ENCODE peak calls at places on chromosomes 2 and 18, in seven cellular contexts. One of them, this sample, is unnamed.

GRCh38 chr2:240598311-240598911 is 11.9 kb downstream of the CAPN10 start:
- DNase-seq in IMR-90: no peak
- DNase-seq in small intestine: no peak
- DNase-seq in naive thymus-derived CD4-positive, alpha-beta T cell: no peak
- DNase-seq in NT2/D1: no peak
- DNase-seq in prostate gland: no peak
- DNase-seq in right atrium auricular region: no peak
- DNase-seq in this sample: no peak

GRCh38 chr18:55998071-55998522 is 410.1 kb upstream of the TCF4 start:
- DNase-seq in IMR-90: peak; percentile 56
- DNase-seq in small intestine: no peak
- DNase-seq in naive thymus-derived CD4-positive, alpha-beta T cell: no peak
- DNase-seq in NT2/D1: no peak
- DNase-seq in prostate gland: peak; percentile 15
- DNase-seq in right atrium auricular region: no peak
- DNase-seq in this sample: no peak

GRCh38 chr2:84719434-84719833 is 161.4 kb downstream of the TRABD2A start:
- DNase-seq in IMR-90: no peak
- DNase-seq in small intestine: no peak
- DNase-seq in naive thymus-derived CD4-positive, alpha-beta T cell: no peak
- DNase-seq in NT2/D1: no peak
- DNase-seq in prostate gland: no peak
- DNase-seq in right atrium auricular region: no peak
- DNase-seq in this sample: no peak

GRCh38 chr2:7037340-7038333 is 120.4 kb downstream of the RNF144A start:
- DNase-seq in IMR-90: peak; percentile 54
- DNase-seq in small intestine: peak; percentile 67
- DNase-seq in naive thymus-derived CD4-positive, alpha-beta T cell: peak; percentile 63
- DNase-seq in NT2/D1: peak; percentile 42
- DNase-seq in prostate gland: peak; percentile 30
- DNase-seq in right atrium auricular region: no peak
- DNase-seq in this sample: peak; percentile 74

GRCh38 chr18:13180614-13181375 is 37.8 kb upstream of the LDLRAD4 start:
- DNase-seq in IMR-90: no peak
- DNase-seq in small intestine: no peak
- DNase-seq in naive thymus-derived CD4-positive, alpha-beta T cell: no peak
- DNase-seq in NT2/D1: peak; percentile 11
- DNase-seq in prostate gland: no peak
- DNase-seq in right atrium auricular region: no peak
- DNase-seq in this sample: no peak

GRCh38 chr2:29583104-29583503 is 338.3 kb downstream of the ALK start:
- DNase-seq in IMR-90: peak; percentile 54
- DNase-seq in small intestine: no peak
- DNase-seq in naive thymus-derived CD4-positive, alpha-beta T cell: no peak
- DNase-seq in NT2/D1: no peak
- DNase-seq in prostate gland: no peak
- DNase-seq in right atrium auricular region: no peak
- DNase-seq in this sample: no peak

GRCh38 chr2:217114117-217114516 is 254.3 kb upstream of the TNP1 start:
- DNase-seq in IMR-90: no peak
- DNase-seq in small intestine: no peak
- DNase-seq in naive thymus-derived CD4-positive, alpha-beta T cell: no peak
- DNase-seq in NT2/D1: no peak
- DNase-seq in prostate gland: no peak
- DNase-seq in right atrium auricular region: no peak
- DNase-seq in this sample: no peak

GRCh38 chr2:23587330-23587729 is 202.4 kb downstream of the KLHL29 start:
- DNase-seq in IMR-90: no peak
- DNase-seq in small intestine: no peak
- DNase-seq in naive thymus-derived CD4-positive, alpha-beta T cell: no peak
- DNase-seq in NT2/D1: no peak
- DNase-seq in prostate gland: no peak
- DNase-seq in right atrium auricular region: no peak
- DNase-seq in this sample: no peak

GRCh38 chr2:53848062-53848461 is 11.7 kb downstream of the GPR75 start:
- DNase-seq in IMR-90: no peak
- DNase-seq in small intestine: peak; percentile 12
- DNase-seq in naive thymus-derived CD4-positive, alpha-beta T cell: no peak
- DNase-seq in NT2/D1: no peak
- DNase-seq in prostate gland: no peak
- DNase-seq in right atrium auricular region: no peak
- DNase-seq in this sample: no peak

GRCh38 chr2:8539743-8540551 is 141.9 kb upstream of the ID2 start:
- DNase-seq in IMR-90: no peak
- DNase-seq in small intestine: peak; percentile 37
- DNase-seq in naive thymus-derived CD4-positive, alpha-beta T cell: no peak
- DNase-seq in NT2/D1: no peak
- DNase-seq in prostate gland: peak; percentile 94
- DNase-seq in right atrium auricular region: no peak
- DNase-seq in this sample: no peak

GRCh38 chr2:80238692-80239469 is 65.7 kb downstream of the LRRTM1 start:
- DNase-seq in IMR-90: peak; percentile 42
- DNase-seq in small intestine: peak; percentile 56
- DNase-seq in naive thymus-derived CD4-positive, alpha-beta T cell: no peak
- DNase-seq in NT2/D1: no peak
- DNase-seq in prostate gland: no peak
- DNase-seq in right atrium auricular region: no peak
- DNase-seq in this sample: no peak

GRCh38 chr2:142082363-142082762 is 48.5 kb downstream of the LRP1B start:
- DNase-seq in IMR-90: no peak
- DNase-seq in small intestine: no peak
- DNase-seq in naive thymus-derived CD4-positive, alpha-beta T cell: no peak
- DNase-seq in NT2/D1: no peak
- DNase-seq in prostate gland: no peak
- DNase-seq in right atrium auricular region: no peak
- DNase-seq in this sample: no peak

GRCh38 chr2:101474752-101475384 is at the start of gene RFX8:
- DNase-seq in IMR-90: peak; percentile 95
- DNase-seq in small intestine: no peak
- DNase-seq in naive thymus-derived CD4-positive, alpha-beta T cell: peak; percentile 56
- DNase-seq in NT2/D1: no peak
- DNase-seq in prostate gland: no peak
- DNase-seq in right atrium auricular region: no peak
- DNase-seq in this sample: peak; percentile 33

GRCh38 chr2:39728941-39729351 is 50.1 kb downstream of the THUMPD2 start:
- DNase-seq in IMR-90: peak; percentile 35
- DNase-seq in small intestine: peak; percentile 15
- DNase-seq in naive thymus-derived CD4-positive, alpha-beta T cell: no peak
- DNase-seq in NT2/D1: peak; percentile 36
- DNase-seq in prostate gland: no peak
- DNase-seq in right atrium auricular region: no peak
- DNase-seq in this sample: no peak

GRCh38 chr2:240919161-240919781 is 13.1 kb downstream of the CROCC2 start:
- DNase-seq in IMR-90: no peak
- DNase-seq in small intestine: no peak
- DNase-seq in naive thymus-derived CD4-positive, alpha-beta T cell: no peak
- DNase-seq in NT2/D1: no peak
- DNase-seq in prostate gland: no peak
- DNase-seq in right atrium auricular region: peak; percentile 53
- DNase-seq in this sample: peak; percentile 10

GRCh38 chr2:241035142-241035817 is 36.9 kb downstream of the SNED1 start:
- DNase-seq in IMR-90: no peak
- DNase-seq in small intestine: no peak
- DNase-seq in naive thymus-derived CD4-positive, alpha-beta T cell: peak; percentile 58
- DNase-seq in NT2/D1: no peak
- DNase-seq in prostate gland: no peak
- DNase-seq in right atrium auricular region: peak; percentile 11
- DNase-seq in this sample: no peak

GRCh38 chr2:162127422-162127821 is 24.6 kb downstream of the GCG start:
- DNase-seq in IMR-90: no peak
- DNase-seq in small intestine: no peak
- DNase-seq in naive thymus-derived CD4-positive, alpha-beta T cell: no peak
- DNase-seq in NT2/D1: no peak
- DNase-seq in prostate gland: no peak
- DNase-seq in right atrium auricular region: no peak
- DNase-seq in this sample: no peak

GRCh38 chr2:238060096-238060541 is 682 bp upstream of the SCLY start:
- DNase-seq in IMR-90: peak; percentile 9
- DNase-seq in small intestine: no peak
- DNase-seq in naive thymus-derived CD4-positive, alpha-beta T cell: peak; percentile 11
- DNase-seq in NT2/D1: no peak
- DNase-seq in prostate gland: no peak
- DNase-seq in right atrium auricular region: peak; percentile 30
- DNase-seq in this sample: no peak

GRCh38 chr2:164757934-164758695 is 83.5 kb downstream of the COBLL1 start:
- DNase-seq in IMR-90: peak; percentile 41
- DNase-seq in small intestine: peak; percentile 20
- DNase-seq in naive thymus-derived CD4-positive, alpha-beta T cell: no peak
- DNase-seq in NT2/D1: no peak
- DNase-seq in prostate gland: peak; percentile 37
- DNase-seq in right atrium auricular region: no peak
- DNase-seq in this sample: no peak

GRCh38 chr18:36692331-36692730 is 136.5 kb downstream of the TPGS2 start:
- DNase-seq in IMR-90: peak; percentile 93
- DNase-seq in small intestine: no peak
- DNase-seq in naive thymus-derived CD4-positive, alpha-beta T cell: no peak
- DNase-seq in NT2/D1: no peak
- DNase-seq in prostate gland: no peak
- DNase-seq in right atrium auricular region: no peak
- DNase-seq in this sample: no peak

GRCh38 chr2:9095690-9096089 is 92.2 kb upstream of the MBOAT2 start:
- DNase-seq in IMR-90: peak; percentile 44
- DNase-seq in small intestine: peak; percentile 49
- DNase-seq in naive thymus-derived CD4-positive, alpha-beta T cell: no peak
- DNase-seq in NT2/D1: no peak
- DNase-seq in prostate gland: no peak
- DNase-seq in right atrium auricular region: no peak
- DNase-seq in this sample: peak; percentile 22

GRCh38 chr18:13797157-13797611 is 26.8 kb upstream of the MC5R start:
- DNase-seq in IMR-90: no peak
- DNase-seq in small intestine: no peak
- DNase-seq in naive thymus-derived CD4-positive, alpha-beta T cell: no peak
- DNase-seq in NT2/D1: no peak
- DNase-seq in prostate gland: no peak
- DNase-seq in right atrium auricular region: no peak
- DNase-seq in this sample: no peak

DNA sequence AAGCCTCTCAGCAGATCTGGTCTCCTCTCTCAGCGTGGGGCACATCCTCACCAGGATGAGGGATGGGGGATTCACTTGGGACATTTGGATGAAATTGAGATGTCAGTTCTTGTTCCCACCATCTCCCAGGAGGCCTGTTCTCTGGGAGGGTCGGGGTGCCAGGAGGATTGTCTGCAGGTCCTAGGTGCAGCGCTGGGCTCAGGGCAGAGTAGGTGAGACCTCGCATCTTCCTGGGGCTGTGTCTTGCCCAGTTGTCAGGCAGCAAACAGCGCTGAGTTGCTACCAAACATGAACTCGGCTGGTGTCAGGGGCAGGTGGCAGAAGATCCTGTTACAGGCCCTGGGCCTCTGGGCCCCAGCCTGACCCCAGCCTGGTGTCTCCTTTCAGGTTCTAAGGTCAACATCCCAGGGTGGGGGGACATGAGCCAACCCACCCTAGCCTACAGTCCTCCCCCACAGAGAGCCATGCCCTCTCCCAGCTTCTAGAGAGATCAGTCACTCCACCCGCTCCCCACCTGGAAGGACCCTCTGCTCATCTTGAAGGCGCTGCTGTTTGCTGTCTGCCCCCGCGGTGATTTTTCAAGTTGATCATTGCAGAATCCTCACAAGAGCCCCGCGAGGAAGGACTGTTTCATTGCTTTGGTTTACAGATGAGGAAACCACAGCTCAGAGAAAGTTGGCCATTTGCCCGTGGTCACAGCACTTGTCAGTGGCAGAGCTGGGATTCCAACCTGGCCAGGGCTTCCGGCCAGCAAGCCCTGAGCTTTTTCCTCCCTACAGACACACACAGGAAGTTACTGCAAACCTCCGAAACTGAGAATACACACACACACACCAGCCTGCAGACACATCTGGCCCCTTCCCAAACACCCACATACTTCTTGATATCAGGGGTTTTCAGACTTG is 83.9 kb downstream of the STPG4 start:
- DNase-seq in IMR-90: peak; percentile 91
- DNase-seq in small intestine: no peak
- DNase-seq in naive thymus-derived CD4-positive, alpha-beta T cell: peak; percentile 34
- DNase-seq in NT2/D1: no peak
- DNase-seq in prostate gland: peak; percentile 27
- DNase-seq in right atrium auricular region: peak; percentile 95
- DNase-seq in this sample: peak; percentile 69
- H3K4me1 ChIP-seq in IMR-90: peaks cover 49% of the 10 kb centered on the region
- H3K4me1 ChIP-seq in small intestine: peaks cover 5% of the 10 kb centered on the region
- H3K4me1 ChIP-seq in naive thymus-derived CD4-positive, alpha-beta T cell: peaks cover 27% of the 10 kb centered on the region
- H3K4me1 ChIP-seq in NT2/D1: peaks cover 27% of the 10 kb centered on the region
- H3K4me1 ChIP-seq in prostate gland: peaks cover 20% of the 10 kb centered on the region
- H3K4me1 ChIP-seq in right atrium auricular region: peaks cover 98% of the 10 kb centered on the region
- H3K4me1 ChIP-seq in this sample: peaks cover 85% of the 10 kb centered on the region

DNA sequence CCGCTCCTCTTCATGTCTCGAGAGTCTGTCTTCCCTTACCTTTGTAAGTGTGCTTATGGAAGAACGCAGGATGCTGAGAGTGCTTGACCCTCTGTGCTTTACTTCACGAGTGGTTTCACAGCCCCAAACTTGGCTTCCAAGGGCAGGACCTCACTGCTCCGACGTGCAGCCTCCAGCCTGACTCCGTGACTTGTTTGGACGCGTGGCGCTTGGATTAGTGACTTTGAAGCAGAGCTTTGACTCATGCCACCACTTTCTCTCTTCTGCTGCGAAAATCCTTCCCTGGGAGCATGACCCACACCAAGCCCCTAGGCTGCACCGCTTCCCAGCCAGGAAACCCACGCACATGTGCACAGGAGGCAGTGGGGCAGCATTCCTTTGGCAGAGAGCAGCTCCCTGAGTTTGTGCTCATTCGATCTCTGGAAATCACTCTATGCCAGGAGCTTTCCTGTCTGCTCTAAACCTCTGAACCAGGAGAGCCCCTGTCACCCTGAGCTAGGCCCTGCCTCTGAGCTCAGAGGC is 207.8 kb upstream of the HS6ST1 start:
- DNase-seq in IMR-90: no peak
- DNase-seq in small intestine: no peak
- DNase-seq in naive thymus-derived CD4-positive, alpha-beta T cell: no peak
- DNase-seq in NT2/D1: no peak
- DNase-seq in prostate gland: no peak
- DNase-seq in right atrium auricular region: no peak
- DNase-seq in this sample: no peak
- H3K4me1 ChIP-seq in IMR-90: no peaks in the 10 kb centered on the region
- H3K4me1 ChIP-seq in small intestine: no peaks in the 10 kb centered on the region
- H3K4me1 ChIP-seq in naive thymus-derived CD4-positive, alpha-beta T cell: no peaks in the 10 kb centered on the region
- H3K4me1 ChIP-seq in NT2/D1: peaks cover 7% of the 10 kb centered on the region
- H3K4me1 ChIP-seq in prostate gland: no peaks in the 10 kb centered on the region
- H3K4me1 ChIP-seq in right atrium auricular region: no peaks in the 10 kb centered on the region
- H3K4me1 ChIP-seq in this sample: no peaks in the 10 kb centered on the region

GRCh38 chr2:129902731-129903585 is 76.5 kb upstream of the RAB6C start:
- DNase-seq in IMR-90: no peak
- DNase-seq in small intestine: no peak
- DNase-seq in naive thymus-derived CD4-positive, alpha-beta T cell: no peak
- DNase-seq in NT2/D1: no peak
- DNase-seq in prostate gland: no peak
- DNase-seq in right atrium auricular region: peak; percentile 52
- DNase-seq in this sample: no peak
- H3K4me1 ChIP-seq in IMR-90: no peaks in the 10 kb centered on the region
- H3K4me1 ChIP-seq in small intestine: no peaks in the 10 kb centered on the region
- H3K4me1 ChIP-seq in naive thymus-derived CD4-positive, alpha-beta T cell: no peaks in the 10 kb centered on the region
- H3K4me1 ChIP-seq in NT2/D1: peaks cover 3% of the 10 kb centered on the region
- H3K4me1 ChIP-seq in prostate gland: no peaks in the 10 kb centered on the region
- H3K4me1 ChIP-seq in right atrium auricular region: no peaks in the 10 kb centered on the region
- H3K4me1 ChIP-seq in this sample: no peaks in the 10 kb centered on the region

DNA sequence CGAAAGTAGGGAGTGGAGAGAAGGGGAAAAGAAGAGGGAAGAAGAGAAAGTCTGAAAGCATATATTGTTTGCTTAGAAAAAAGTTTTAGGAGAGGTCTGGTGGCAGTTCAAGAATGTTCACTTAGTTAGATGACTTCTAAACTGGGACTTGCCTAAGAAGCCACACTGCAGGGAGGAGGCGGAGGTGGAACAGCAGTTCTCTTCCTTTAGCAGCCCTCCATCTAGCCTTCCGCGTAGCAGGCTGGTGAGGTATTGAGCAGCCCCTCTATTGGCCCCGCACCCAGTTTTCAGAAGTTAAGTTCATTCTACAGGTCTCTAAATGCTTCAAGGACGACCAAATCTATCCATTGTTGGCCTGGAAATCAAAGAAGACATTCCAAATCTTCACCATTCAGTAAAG is 31.9 kb upstream of the WIPF1 start:
- DNase-seq in IMR-90: no peak
- DNase-seq in small intestine: no peak
- DNase-seq in naive thymus-derived CD4-positive, alpha-beta T cell: no peak
- DNase-seq in NT2/D1: no peak
- DNase-seq in prostate gland: no peak
- DNase-seq in right atrium auricular region: no peak
- DNase-seq in this sample: no peak
- H3K4me1 ChIP-seq in IMR-90: peaks cover 13% of the 10 kb centered on the region
- H3K4me1 ChIP-seq in small intestine: no peaks in the 10 kb centered on the region
- H3K4me1 ChIP-seq in naive thymus-derived CD4-positive, alpha-beta T cell: peaks cover 62% of the 10 kb centered on the region
- H3K4me1 ChIP-seq in NT2/D1: no peaks in the 10 kb centered on the region
- H3K4me1 ChIP-seq in prostate gland: no peaks in the 10 kb centered on the region
- H3K4me1 ChIP-seq in right atrium auricular region: peaks cover 19% of the 10 kb centered on the region
- H3K4me1 ChIP-seq in this sample: peaks cover 27% of the 10 kb centered on the region